ENCODE peak calls at places on chromosome 2, in nine cellular contexts. One of them, this sample, is unnamed.

GRCh38 chr2:144515694-144516416 is 4.1 kb downstream of the ZEB2 start:
- DNase-seq in PC-9: no peak
- DNase-seq in epithelial cell of esophagus: no peak
- DNase-seq in cardiac muscle cell: peak; percentile 80
- DNase-seq in prostate gland: no peak
- DNase-seq in AG04450: no peak
- DNase-seq in stomach: no peak
- DNase-seq in cardiac fibroblast: peak; percentile 77
- DNase-seq in pancreas: peak; percentile 57
- DNase-seq in this sample: no peak

GRCh38 chr2:8605350-8606065 is 76.3 kb upstream of the ID2 start:
- DNase-seq in PC-9: no peak
- DNase-seq in epithelial cell of esophagus: no peak
- DNase-seq in cardiac muscle cell: no peak
- DNase-seq in prostate gland: no peak
- DNase-seq in AG04450: no peak
- DNase-seq in stomach: no peak
- DNase-seq in cardiac fibroblast: peak; percentile 61
- DNase-seq in pancreas: no peak
- DNase-seq in this sample: peak; percentile 39

GRCh38 chr2:46569061-46569560 is 89.7 kb downstream of the TMEM247 start:
- DNase-seq in PC-9: no peak
- DNase-seq in epithelial cell of esophagus: no peak
- DNase-seq in cardiac muscle cell: peak; percentile 38
- DNase-seq in prostate gland: no peak
- DNase-seq in AG04450: no peak
- DNase-seq in stomach: no peak
- DNase-seq in cardiac fibroblast: no peak
- DNase-seq in pancreas: no peak
- DNase-seq in this sample: no peak

GRCh38 chr2:239463541-239464165 is 62.8 kb upstream of the HDAC4 start:
- DNase-seq in PC-9: no peak
- DNase-seq in epithelial cell of esophagus: no peak
- DNase-seq in cardiac muscle cell: no peak
- DNase-seq in prostate gland: no peak
- DNase-seq in AG04450: no peak
- DNase-seq in stomach: no peak
- DNase-seq in cardiac fibroblast: no peak
- DNase-seq in pancreas: no peak
- DNase-seq in this sample: no peak

GRCh38 chr2:55703350-55703749 is 9.7 kb upstream of the PNPT1 start:
- DNase-seq in PC-9: no peak
- DNase-seq in epithelial cell of esophagus: no peak
- DNase-seq in cardiac muscle cell: no peak
- DNase-seq in prostate gland: no peak
- DNase-seq in AG04450: no peak
- DNase-seq in stomach: no peak
- DNase-seq in cardiac fibroblast: no peak
- DNase-seq in pancreas: no peak
- DNase-seq in this sample: no peak

GRCh38 chr2:24785704-24786321 is 7.4 kb downstream of the PTRHD1 start:
- DNase-seq in PC-9: no peak
- DNase-seq in epithelial cell of esophagus: no peak
- DNase-seq in cardiac muscle cell: no peak
- DNase-seq in prostate gland: no peak
- DNase-seq in AG04450: no peak
- DNase-seq in stomach: no peak
- DNase-seq in cardiac fibroblast: no peak
- DNase-seq in pancreas: no peak
- DNase-seq in this sample: no peak

GRCh38 chr2:7792031-7792651 is 874.9 kb downstream of the RNF144A start:
- DNase-seq in PC-9: no peak
- DNase-seq in epithelial cell of esophagus: no peak
- DNase-seq in cardiac muscle cell: no peak
- DNase-seq in prostate gland: peak; percentile 82
- DNase-seq in AG04450: no peak
- DNase-seq in stomach: peak; percentile 72
- DNase-seq in cardiac fibroblast: no peak
- DNase-seq in pancreas: peak; percentile 84
- DNase-seq in this sample: peak; percentile 91

GRCh38 chr2:184646177-184646576 is 47.8 kb downstream of the ZNF804A start:
- DNase-seq in PC-9: peak; percentile 70
- DNase-seq in epithelial cell of esophagus: peak; percentile 90
- DNase-seq in cardiac muscle cell: peak; percentile 4
- DNase-seq in prostate gland: no peak
- DNase-seq in AG04450: peak; percentile 29
- DNase-seq in stomach: no peak
- DNase-seq in cardiac fibroblast: peak; percentile 17
- DNase-seq in pancreas: no peak
- DNase-seq in this sample: no peak

GRCh38 chr2:1743396-1744150 is 742 bp downstream of the PXDN start:
- DNase-seq in PC-9: peak; percentile 27
- DNase-seq in epithelial cell of esophagus: peak; percentile 39
- DNase-seq in cardiac muscle cell: peak; percentile 75
- DNase-seq in prostate gland: no peak
- DNase-seq in AG04450: no peak
- DNase-seq in stomach: no peak
- DNase-seq in cardiac fibroblast: peak; percentile 56
- DNase-seq in pancreas: peak; percentile 63
- DNase-seq in this sample: no peak

GRCh38 chr2:118224144-118224887 is 136.0 kb downstream of the INSIG2 start:
- DNase-seq in PC-9: no peak
- DNase-seq in epithelial cell of esophagus: peak; percentile 33
- DNase-seq in cardiac muscle cell: peak; percentile 8
- DNase-seq in prostate gland: no peak
- DNase-seq in AG04450: no peak
- DNase-seq in stomach: no peak
- DNase-seq in cardiac fibroblast: peak; percentile 6
- DNase-seq in pancreas: peak; percentile 48
- DNase-seq in this sample: no peak

GRCh38 chr2:38074775-38075435 is 1.0 kb downstream of the CYP1B1 start:
- DNase-seq in PC-9: peak; percentile 47
- DNase-seq in epithelial cell of esophagus: peak; percentile 44
- DNase-seq in cardiac muscle cell: peak; percentile 66
- DNase-seq in prostate gland: no peak
- DNase-seq in AG04450: no peak
- DNase-seq in stomach: no peak
- DNase-seq in cardiac fibroblast: peak; percentile 62
- DNase-seq in pancreas: peak; percentile 74
- DNase-seq in this sample: no peak

GRCh38 chr2:169664600-169664977 is 29.6 kb downstream of the CFAP210 start:
- DNase-seq in PC-9: no peak
- DNase-seq in epithelial cell of esophagus: no peak
- DNase-seq in cardiac muscle cell: peak; percentile 11
- DNase-seq in prostate gland: no peak
- DNase-seq in AG04450: no peak
- DNase-seq in stomach: no peak
- DNase-seq in cardiac fibroblast: no peak
- DNase-seq in pancreas: no peak
- DNase-seq in this sample: no peak

GRCh38 chr2:101255501-101255900 is 2.8 kb downstream of the CNOT11 start:
- DNase-seq in PC-9: no peak
- DNase-seq in epithelial cell of esophagus: peak; percentile 57
- DNase-seq in cardiac muscle cell: peak; percentile 27
- DNase-seq in prostate gland: no peak
- DNase-seq in AG04450: no peak
- DNase-seq in stomach: no peak
- DNase-seq in cardiac fibroblast: peak; percentile 46
- DNase-seq in pancreas: no peak
- DNase-seq in this sample: no peak

GRCh38 chr2:75416420-75417342 is 144.1 kb downstream of the EVA1A start:
- DNase-seq in PC-9: no peak
- DNase-seq in epithelial cell of esophagus: no peak
- DNase-seq in cardiac muscle cell: no peak
- DNase-seq in prostate gland: no peak
- DNase-seq in AG04450: no peak
- DNase-seq in stomach: no peak
- DNase-seq in cardiac fibroblast: no peak
- DNase-seq in pancreas: no peak
- DNase-seq in this sample: no peak

GRCh38 chr2:196322963-196323810 is 151.8 kb upstream of the STK17B start:
- DNase-seq in PC-9: no peak
- DNase-seq in epithelial cell of esophagus: no peak
- DNase-seq in cardiac muscle cell: peak; percentile 74
- DNase-seq in prostate gland: no peak
- DNase-seq in AG04450: no peak
- DNase-seq in stomach: no peak
- DNase-seq in cardiac fibroblast: peak; percentile 74
- DNase-seq in pancreas: no peak
- DNase-seq in this sample: no peak
- TF ChIP-seq CTCF in PC-9: no peak
- TF ChIP-seq CTCF in epithelial cell of esophagus: no peak
- TF ChIP-seq CTCF in cardiac muscle cell: no peak
- TF ChIP-seq CTCF in prostate gland: no peak
- TF ChIP-seq CTCF in AG04450: no peak
- TF ChIP-seq CTCF in stomach: no peak
- TF ChIP-seq CTCF in cardiac fibroblast: no peak
- TF ChIP-seq CTCF in pancreas: no peak
- TF ChIP-seq CTCF in this sample: no peak

DNA sequence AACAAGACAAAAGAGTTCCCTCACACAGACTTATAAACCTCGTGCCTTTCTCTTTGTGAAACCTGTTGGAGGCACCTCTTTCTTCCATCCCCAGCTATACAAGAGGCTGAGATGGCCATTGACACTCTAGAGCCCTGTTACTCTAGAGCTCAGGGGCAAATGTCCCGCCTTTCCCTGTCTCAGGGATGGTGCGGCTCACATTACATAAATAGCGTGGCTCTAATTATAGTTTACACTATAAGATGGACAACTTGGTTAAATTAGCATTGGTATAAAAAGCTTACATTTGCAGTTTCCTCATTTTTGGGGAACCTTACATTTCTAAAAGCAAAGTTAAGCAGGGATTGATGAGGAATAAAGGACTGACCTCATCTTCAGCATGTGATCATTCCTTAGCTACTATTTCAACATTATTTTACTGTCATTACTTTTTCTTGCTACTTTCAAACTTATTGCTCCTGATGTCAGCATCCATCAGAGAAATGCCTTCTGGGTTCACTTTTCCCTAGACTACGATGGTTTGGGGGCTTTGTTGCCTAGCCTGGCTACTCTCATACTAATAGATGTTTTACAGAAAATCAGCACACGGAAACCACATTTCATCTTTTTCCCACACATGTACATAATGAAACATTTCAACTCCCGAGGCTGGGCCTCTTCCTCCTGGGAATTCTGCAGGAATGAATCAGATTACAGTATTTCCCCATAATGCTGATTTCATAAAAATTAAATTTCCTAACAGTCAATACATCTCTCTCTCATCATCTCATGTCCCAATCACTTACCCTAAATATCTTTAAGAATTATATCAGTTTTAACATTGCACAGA is 40.4 kb downstream of the FTCDNL1 start:
- DNase-seq in PC-9: no peak
- DNase-seq in epithelial cell of esophagus: no peak
- DNase-seq in cardiac muscle cell: peak; percentile 12
- DNase-seq in prostate gland: no peak
- DNase-seq in AG04450: no peak
- DNase-seq in stomach: no peak
- DNase-seq in cardiac fibroblast: peak; percentile 55
- DNase-seq in pancreas: no peak
- DNase-seq in this sample: no peak
- H3K4me3 ChIP-seq in PC-9: no peak overlapping the region
- H3K4me3 ChIP-seq in epithelial cell of esophagus: no peak overlapping the region
- H3K4me3 ChIP-seq in cardiac muscle cell: no peak overlapping the region
- H3K4me3 ChIP-seq in prostate gland: no peak overlapping the region
- H3K4me3 ChIP-seq in AG04450: no peak overlapping the region
- H3K4me3 ChIP-seq in stomach: no peak overlapping the region
- H3K4me3 ChIP-seq in cardiac fibroblast: no peak overlapping the region
- H3K4me3 ChIP-seq in pancreas: no peak overlapping the region
- H3K4me3 ChIP-seq in this sample: no peak overlapping the region

GRCh38 chr2:219733746-219734145 is 106.3 kb downstream of the SLC4A3 start:
- DNase-seq in PC-9: no peak
- DNase-seq in epithelial cell of esophagus: no peak
- DNase-seq in cardiac muscle cell: no peak
- DNase-seq in prostate gland: no peak
- DNase-seq in AG04450: no peak
- DNase-seq in stomach: no peak
- DNase-seq in cardiac fibroblast: no peak
- DNase-seq in pancreas: no peak
- DNase-seq in this sample: no peak

GRCh38 chr2:219728993-219729487 is 101.6 kb downstream of the SLC4A3 start:
- DNase-seq in PC-9: no peak
- DNase-seq in epithelial cell of esophagus: no peak
- DNase-seq in cardiac muscle cell: peak; percentile 68
- DNase-seq in prostate gland: no peak
- DNase-seq in AG04450: no peak
- DNase-seq in stomach: no peak
- DNase-seq in cardiac fibroblast: no peak
- DNase-seq in pancreas: no peak
- DNase-seq in this sample: no peak

GRCh38 chr2:219727771-219728429 is 100.5 kb downstream of the SLC4A3 start:
- DNase-seq in PC-9: no peak
- DNase-seq in epithelial cell of esophagus: no peak
- DNase-seq in cardiac muscle cell: peak; percentile 78
- DNase-seq in prostate gland: no peak
- DNase-seq in AG04450: no peak
- DNase-seq in stomach: no peak
- DNase-seq in cardiac fibroblast: peak; percentile 48
- DNase-seq in pancreas: no peak
- DNase-seq in this sample: no peak

GRCh38 chr2:219733106-219733505 is 105.7 kb downstream of the SLC4A3 start:
- DNase-seq in PC-9: no peak
- DNase-seq in epithelial cell of esophagus: peak; percentile 84
- DNase-seq in cardiac muscle cell: no peak
- DNase-seq in prostate gland: no peak
- DNase-seq in AG04450: no peak
- DNase-seq in stomach: no peak
- DNase-seq in cardiac fibroblast: no peak
- DNase-seq in pancreas: no peak
- DNase-seq in this sample: no peak

DNA sequence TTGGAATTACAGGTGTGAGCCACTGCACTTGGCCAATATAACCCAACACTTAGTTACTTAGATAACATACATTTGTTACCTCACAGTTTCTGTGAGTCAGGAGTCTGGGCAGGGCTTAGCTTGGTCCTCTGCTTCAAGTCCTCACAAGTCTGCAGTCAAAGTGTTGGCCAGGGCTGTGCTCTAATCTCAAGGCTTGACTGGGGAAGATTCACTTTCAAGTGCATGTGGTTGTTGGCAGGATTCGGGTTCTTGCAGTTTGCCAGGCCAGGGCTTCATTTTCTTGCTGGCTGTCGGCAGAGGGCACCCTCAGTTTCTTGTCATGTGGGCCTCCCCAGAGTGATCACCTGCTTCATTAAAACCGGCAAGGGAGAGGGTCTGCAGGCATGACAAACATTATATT is 103.7 kb downstream of the SLC4A3 start:
- DNase-seq in PC-9: no peak
- DNase-seq in epithelial cell of esophagus: peak; percentile 85
- DNase-seq in cardiac muscle cell: no peak
- DNase-seq in prostate gland: no peak
- DNase-seq in AG04450: no peak
- DNase-seq in stomach: no peak
- DNase-seq in cardiac fibroblast: no peak
- DNase-seq in pancreas: no peak
- DNase-seq in this sample: no peak
- TF ChIP-seq CTCF in PC-9: no peak
- TF ChIP-seq CTCF in epithelial cell of esophagus: no peak
- TF ChIP-seq CTCF in cardiac muscle cell: no peak
- TF ChIP-seq CTCF in prostate gland: no peak
- TF ChIP-seq CTCF in AG04450: no peak
- TF ChIP-seq CTCF in stomach: no peak
- TF ChIP-seq CTCF in cardiac fibroblast: no peak
- TF ChIP-seq CTCF in pancreas: no peak
- TF ChIP-seq CTCF in this sample: peak; percentile 19

GRCh38 chr2:231613655-231614558 is 21.2 kb downstream of the TEX44 start:
- DNase-seq in PC-9: peak; percentile 95
- DNase-seq in epithelial cell of esophagus: peak; percentile 71
- DNase-seq in cardiac muscle cell: peak; percentile 86
- DNase-seq in prostate gland: peak; percentile 77
- DNase-seq in AG04450: peak; percentile 38
- DNase-seq in stomach: peak; percentile 87
- DNase-seq in cardiac fibroblast: peak; percentile 77
- DNase-seq in pancreas: peak; percentile 85
- DNase-seq in this sample: no peak
- H3K4me3 ChIP-seq in PC-9: peak overlapping the region; percentile 92
- H3K4me3 ChIP-seq in epithelial cell of esophagus: peak overlapping the region; percentile 24
- H3K4me3 ChIP-seq in cardiac muscle cell: peak overlapping the region; percentile 9
- H3K4me3 ChIP-seq in prostate gland: peak overlapping the region; percentile 28
- H3K4me3 ChIP-seq in AG04450: peak overlapping the region; percentile 49
- H3K4me3 ChIP-seq in stomach: peak overlapping the region; percentile 49
- H3K4me3 ChIP-seq in cardiac fibroblast: peak overlapping the region; percentile 40
- H3K4me3 ChIP-seq in pancreas: peak overlapping the region; percentile 51
- H3K4me3 ChIP-seq in this sample: no peak overlapping the region

This sample was measured in LNCaP clone FGC.